ENCODE peak calls at places on chromosomes 12 and 14, in five cellular contexts. W is mesendoderm, A is neural progenitor cell, H is fibroblast of lung, U is A549. J is an unnamed sample.

GRCh38 chr12:120662879-120663278 is 22.5 kb downstream of the CABP1 start:
- DNase-seq in H (no peak), A (no peak), W (no peak), U (no peak), J (no peak)

GRCh38 chr14:95759952-95760351 is 46.0 kb upstream of the TCL1A start:
- DNase-seq in H (no peak), U (no peak), A (no peak), W (peak; percentile 50), J (no peak)

GRCh38 chr12:20376984-20377383 is 8.6 kb downstream of the PDE3A start:
- DNase-seq in U (peak; percentile 44), W (peak; percentile 5), A (peak; percentile 10), H (peak; percentile 52), J (no peak)

GRCh38 chr14:20427231-20428009 is 8.5 kb downstream of the KLHL33 start:
- DNase-seq in W (peak; percentile 69), A (no peak), H (peak; percentile 43), U (peak; percentile 20), J (no peak)

GRCh38 chr12:57101892-57102695 is 9.1 kb downstream of the STAT6 start:
- DNase-seq in W (peak; percentile 55), A (no peak), H (no peak), U (peak; percentile 74), J (no peak)

GRCh38 chr12:561908-562593 is 101.2 kb downstream of the NINJ2 start:
- DNase-seq in H (no peak), A (no peak), W (no peak), U (no peak), J (no peak)

GRCh38 chr12:125292700-125293099 is 227.5 kb downstream of the AACS start:
- DNase-seq in W (no peak), H (no peak), U (no peak), A (no peak), J (no peak)

GRCh38 chr14:60094306-60094897 is 2.7 kb downstream of the PCNX4 start:
- DNase-seq in W (peak; percentile 98), H (peak; percentile 44), A (peak; percentile 27), U (peak; percentile 16), J (no peak)

GRCh38 chr12:68317047-68317667 is 15.0 kb downstream of the MDM1 start:
- DNase-seq in A (peak; percentile 66), H (peak; percentile 80), U (peak; percentile 56), W (peak; percentile 34), J (no peak)

GRCh38 chr12:68175566-68176033 is 16.1 kb upstream of the IFNG start:
- DNase-seq in A (no peak), W (peak; percentile 39), H (no peak), U (no peak), J (no peak)

GRCh38 chr14:35335388-35336092 is 43.4 kb downstream of the PSMA6 start:
- DNase-seq in U (peak; percentile 95), H (peak; percentile 45), W (no peak), A (no peak), J (no peak)

GRCh38 chr12:31887109-31887811 is 72.0 kb upstream of the RESF1 start:
- DNase-seq in U (no peak), H (no peak), A (no peak), W (no peak), J (no peak)

GRCh38 chr12:66693901-66694513 is 15.1 kb upstream of the GRIP1 start:
- DNase-seq in H (peak; percentile 78), A (peak; percentile 80), U (peak; percentile 80), W (peak; percentile 68), J (peak; percentile 49)

GRCh38 chr14:100679707-100680438 is 46.8 kb upstream of the DLK1 start:
- DNase-seq in U (no peak), W (no peak), H (peak; percentile 83), A (no peak), J (no peak)

GRCh38 chr14:22526744-22527143 is 62.3 kb downstream of the DAD1 start:
- DNase-seq in U (no peak), H (no peak), A (no peak), W (no peak), J (no peak)

GRCh38 chr14:25911831-25912230 is 686.0 kb downstream of the NOVA1 start:
- DNase-seq in U (no peak), A (no peak), H (no peak), W (no peak), J (no peak)

GRCh38 chr14:97415907-97416306 is 618.7 kb downstream of the VRK1 start:
- DNase-seq in U (no peak), H (no peak), A (no peak), W (no peak), J (no peak)

GRCh38 chr14:60315591-60315990 is 66.6 kb downstream of the PPM1A start:
- DNase-seq in W (peak; percentile 93), H (no peak), A (peak; percentile 16), U (no peak), J (no peak)

GRCh38 chr14:105853089-105853906 is 326.9 kb downstream of the TMEM121 start:
- DNase-seq in H (no peak), U (no peak), W (no peak), A (no peak), J (no peak)

GRCh38 chr12:71693126-71693525 is 7.2 kb downstream of the TMEM19 start:
- DNase-seq in H (no peak), W (no peak), U (no peak), A (no peak), J (no peak)
- H3K4me3 ChIP-seq in H (no peak overlapping the region), W (no peak overlapping the region), U (no peak overlapping the region), A (no peak overlapping the region), J (no peak overlapping the region)

GRCh38 chr12:130977759-130978127 is 24.0 kb downstream of the ADGRD1 start:
- DNase-seq in U (no peak), H (no peak), W (no peak), A (no peak), J (no peak)

GRCh38 chr12:130981156-130981789 is 27.6 kb downstream of the ADGRD1 start:
- DNase-seq in A (no peak), W (peak; percentile 11), U (no peak), H (peak; percentile 3), J (no peak)

GRCh38 chr12:130977046-130977758 is 23.5 kb downstream of the ADGRD1 start:
- DNase-seq in H (no peak), U (no peak), A (no peak), W (peak; percentile 27), J (no peak)

GRCh38 chr12:130976171-130976720 is 22.5 kb downstream of the ADGRD1 start:
- DNase-seq in A (no peak), U (no peak), W (no peak), H (no peak), J (no peak)

DNA sequence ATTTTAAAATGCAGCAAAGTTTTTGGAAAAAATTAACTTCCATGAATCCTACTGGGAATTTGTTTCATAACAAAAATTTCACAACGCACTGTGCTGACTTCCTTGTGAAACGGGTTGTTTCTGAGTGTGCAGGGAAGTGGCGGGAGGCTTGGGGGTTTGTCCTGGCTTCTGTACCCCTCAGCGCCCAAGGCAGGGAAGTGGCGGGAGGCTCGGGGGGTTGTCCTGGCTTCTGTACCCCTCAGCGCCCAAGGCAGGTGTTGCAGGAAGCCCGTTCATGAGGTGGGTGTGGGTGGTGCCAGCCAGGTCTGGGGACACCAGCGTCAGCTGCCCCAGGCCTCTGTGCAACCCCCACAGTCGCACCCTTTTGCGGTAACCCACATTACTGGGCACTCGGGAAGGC is 25.1 kb downstream of the ADGRD1 start:
- DNase-seq in W (no peak), U (no peak), H (no peak), A (no peak), J (no peak)
- H3K4me2 ChIP-seq in W (no peak overlapping the region), U (no peak overlapping the region), H (no peak overlapping the region), A (no peak overlapping the region), J (no peak overlapping the region)

GRCh38 chr14:55136241-55136640 is 7.2 kb downstream of the LGALS3 start:
- DNase-seq in W (no peak), U (no peak), A (no peak), H (peak; percentile 50), J (no peak)

GRCh38 chr14:55138091-55138490 is 9.0 kb downstream of the LGALS3 start:
- DNase-seq in U (no peak), H (no peak), W (peak; percentile 60), A (peak; percentile 26), J (no peak)

GRCh38 chr14:55139152-55139551 is 10.1 kb downstream of the LGALS3 start:
- DNase-seq in U (no peak), W (no peak), A (no peak), H (no peak), J (no peak)

GRCh38 chr14:55139696-55140509 is 10.9 kb downstream of the LGALS3 start:
- DNase-seq in H (no peak), U (no peak), A (no peak), W (no peak), J (no peak)

DNA sequence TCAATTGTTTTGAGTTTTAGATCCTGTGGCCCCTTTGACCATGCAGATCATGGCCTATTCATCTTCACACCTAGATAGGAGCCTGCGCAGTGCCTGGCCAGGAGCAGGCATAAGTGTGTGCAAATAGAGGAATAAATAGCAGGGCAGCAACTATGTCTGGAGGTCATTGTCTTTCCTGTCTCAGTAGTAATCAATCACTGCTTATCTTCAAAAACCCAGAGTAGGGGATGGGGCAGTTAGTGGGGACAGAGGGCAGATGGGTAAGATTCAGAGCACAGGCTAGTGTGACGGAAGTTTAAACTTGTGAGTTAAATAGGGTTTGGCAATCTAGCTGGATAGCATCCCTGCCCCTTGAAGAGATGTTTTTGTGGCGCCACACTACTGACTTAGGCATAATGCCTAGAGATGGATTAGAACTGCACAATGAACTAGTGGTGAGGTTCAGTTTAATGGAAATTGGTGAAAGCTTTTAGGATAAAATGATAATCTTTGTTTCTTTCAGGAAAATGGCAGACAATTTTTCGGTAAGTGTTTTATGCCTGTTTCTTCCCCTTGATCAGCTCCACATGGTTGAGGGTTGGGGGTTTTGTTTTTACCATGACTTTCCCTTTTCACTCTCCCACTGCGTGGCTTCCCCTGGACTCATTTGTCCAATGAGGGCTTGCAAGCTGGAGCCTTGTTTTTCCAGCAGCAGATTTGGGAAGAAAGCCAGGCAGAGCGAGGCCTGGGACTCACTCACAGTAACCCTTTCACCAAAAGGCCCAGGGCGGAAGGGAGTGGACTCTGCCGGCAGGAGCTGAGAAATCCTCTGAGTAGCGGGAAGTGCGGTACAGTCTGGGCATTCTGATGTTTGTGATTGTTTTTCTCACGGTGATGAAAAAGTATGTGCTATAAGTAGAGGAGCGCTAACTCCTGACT is 8.1 kb downstream of the LGALS3 start:
- DNase-seq in A (no peak), U (no peak), H (peak; percentile 89), W (no peak), J (no peak)
- H3K4me3 ChIP-seq in A (no peak overlapping the region), U (no peak overlapping the region), H (peak overlapping the region; percentile 34), W (no peak overlapping the region), J (no peak overlapping the region)

GRCh38 chr12:46373303-46374182 is 970 bp upstream of the SLC38A2 start:
- DNase-seq in W (peak; percentile 88), U (no peak), H (peak; percentile 71), A (peak; percentile 80), J (no peak)

GRCh38 chr12:46374711-46375110 is 2.1 kb upstream of the SLC38A2 start:
- DNase-seq in U (no peak), H (no peak), A (no peak), W (no peak), J (no peak)

GRCh38 chr12:46372131-46372851 is at the start of gene SLC38A2:
- DNase-seq in A (peak; percentile 95), U (peak; percentile 94), H (peak; percentile 93), W (peak; percentile 95), J (peak; percentile 40)

GRCh38 chr12:46372852-46373302 is 304 bp upstream of the SLC38A2 start:
- DNase-seq in H (no peak), W (no peak), U (no peak), A (no peak), J (no peak)

DNA sequence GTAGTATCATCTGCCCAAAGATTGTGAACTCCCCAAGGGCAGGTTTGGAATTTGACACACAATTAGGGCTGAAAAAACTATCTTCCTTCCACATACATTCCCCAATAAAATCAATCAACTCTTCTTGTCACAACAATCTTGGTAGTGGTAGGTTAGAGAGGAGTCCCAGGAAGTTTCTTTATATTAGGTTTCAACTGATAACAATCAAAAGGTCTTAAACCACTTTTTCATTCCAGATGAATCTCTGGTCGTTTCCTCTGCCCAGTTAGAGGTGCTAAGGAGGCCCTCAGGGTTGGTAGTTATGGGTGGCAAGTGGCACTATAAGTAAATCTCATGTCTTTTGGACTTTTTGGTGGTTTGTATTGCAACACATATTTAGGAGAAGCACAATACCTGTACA is 1.7 kb upstream of the SLC38A2 start:
- DNase-seq in W (no peak), A (no peak), U (no peak), H (no peak), J (no peak)
- H3K4me2 ChIP-seq in W (peak overlapping the region; percentile 88), A (peak overlapping the region; percentile 96), U (no peak overlapping the region), H (peak overlapping the region; percentile 98), J (peak overlapping the region; percentile 98)

J was measured in keratinocyte.